ENCODE peak calls at places on chromosomes 2 and 18, in nine cellular contexts. U, J, P, Q, I, C, B, W and R are unnamed samples.
A peak's percentile ranks its signal among the peaks of the same experiment; 100 is the strongest.

GRCh38 chr18:44579028-44579692 is 101.5 kb upstream of the SETBP1 start:
- DNase-seq in B (peak; percentile 6), W (no peak), C (peak; percentile 33), U (peak; percentile 59), P (peak; percentile 78), Q (no peak), I (no peak), J (peak; percentile 76), R (peak; percentile 40)

GRCh38 chr18:75437979-75438378 is 10.5 kb upstream of the SMIM21 start:
- DNase-seq in W (no peak), U (no peak), P (no peak), B (no peak), I (no peak), Q (no peak), J (no peak), C (no peak), R (no peak)

GRCh38 chr2:64457518-64457917 is 3.6 kb downstream of the LGALSL start:
- DNase-seq in W (no peak), I (no peak), B (no peak), J (no peak), P (no peak), Q (no peak), C (no peak), U (no peak), R (no peak)

GRCh38 chr2:132797551-132797950 is 127.5 kb upstream of the LYPD1 start:
- DNase-seq in U (peak; percentile 20), W (no peak), J (peak; percentile 73), I (no peak), Q (no peak), C (no peak), P (no peak), B (no peak), R (no peak)

GRCh38 chr2:72619622-72620021 is 206.2 kb downstream of the EXOC6B start:
- DNase-seq in W (no peak), Q (no peak), B (no peak), I (no peak), J (no peak), U (no peak), C (peak; percentile 27), P (peak; percentile 15), R (no peak)

GRCh38 chr2:85266424-85267041 is 61.3 kb downstream of the TGOLN2 start:
- DNase-seq in P (peak; percentile 94), B (peak; percentile 67), Q (no peak), U (peak; percentile 67), C (peak; percentile 82), I (peak; percentile 37), W (no peak), J (peak; percentile 68), R (peak; percentile 57)

GRCh38 chr2:171566753-171567152 is 44.5 kb downstream of the CYBRD1 start:
- DNase-seq in B (no peak), J (no peak), Q (no peak), I (no peak), U (no peak), C (no peak), P (no peak), W (no peak), R (no peak)

GRCh38 chr2:20452551-20452950 is 5.7 kb downstream of the RHOB start:
- DNase-seq in W (no peak), U (peak; percentile 67), P (peak; percentile 29), C (peak; percentile 46), J (peak; percentile 83), I (no peak), Q (no peak), B (no peak), R (no peak)

GRCh38 chr2:218093879-218094278 is 24.8 kb downstream of the RUFY4 start:
- DNase-seq in P (peak; percentile 53), I (no peak), J (no peak), C (no peak), B (no peak), W (no peak), U (no peak), Q (no peak), R (no peak)

GRCh38 chr2:141068053-141068682 is 1062.6 kb downstream of the LRP1B start:
- DNase-seq in P (no peak), C (no peak), B (no peak), I (no peak), U (no peak), W (no peak), Q (no peak), J (no peak), R (no peak)

GRCh38 chr2:27255187-27255586 is 7.7 kb downstream of the SLC30A3 start:
- DNase-seq in J (no peak), W (no peak), U (no peak), C (no peak), Q (no peak), B (no peak), I (no peak), P (no peak), R (no peak)

GRCh38 chr2:172403881-172404470 is 23.4 kb upstream of the ITGA6 start:
- DNase-seq in W (no peak), P (no peak), I (no peak), Q (no peak), J (no peak), C (no peak), B (no peak), U (no peak), R (no peak)

GRCh38 chr2:202769201-202769600 is 102.4 kb downstream of the ICA1L start:
- DNase-seq in P (no peak), B (no peak), J (no peak), I (no peak), Q (no peak), U (peak; percentile 24), W (no peak), C (no peak), R (no peak)

GRCh38 chr2:45964226-45964841 is 312.9 kb downstream of the PRKCE start:
- DNase-seq in W (no peak), J (peak; percentile 96), P (no peak), B (peak; percentile 72), U (peak; percentile 86), I (peak; percentile 99), C (no peak), Q (peak; percentile 97), R (no peak)

GRCh38 chr18:2847341-2848144 is 737 bp downstream of the EMILIN2 start:
- DNase-seq in Q (no peak), U (peak; percentile 53), B (no peak), J (peak; percentile 68), C (peak; percentile 56), W (no peak), P (peak; percentile 69), I (no peak), R (no peak)

GRCh38 chr2:42659601-42660000 is 91.2 kb downstream of the MTA3 start:
- DNase-seq in W (no peak), U (no peak), C (no peak), P (peak; percentile 44), Q (no peak), J (peak; percentile 6), I (no peak), B (no peak), R (no peak)

GRCh38 chr2:105775809-105776559 is 31.3 kb downstream of the NCK2 start:
- DNase-seq in C (no peak), W (no peak), Q (no peak), P (no peak), B (no peak), I (no peak), J (no peak), U (no peak), R (no peak)

GRCh38 chr2:26840937-26841610 is 6.9 kb upstream of the DPYSL5 start:
- DNase-seq in U (no peak), I (no peak), J (no peak), Q (no peak), C (no peak), P (no peak), B (peak; percentile 48), W (no peak), R (no peak)

GRCh38 chr2:175293776-175294175 is 112.3 kb upstream of the ATP5MC3 start:
- DNase-seq in W (no peak), C (no peak), B (no peak), J (no peak), U (no peak), I (no peak), Q (no peak), P (no peak), R (no peak)

GRCh38 chr18:9712130-9712577 is 4.1 kb downstream of the RAB31 start:
- DNase-seq in J (no peak), I (no peak), B (no peak), C (no peak), U (no peak), Q (no peak), W (no peak), P (no peak), R (no peak)
- H3K4me2 ChIP-seq in J (no peak overlapping the region), I (peak overlapping the region; percentile 13), B (no peak overlapping the region), C (no peak overlapping the region), U (no peak overlapping the region), Q (no peak overlapping the region), W (no peak overlapping the region), P (no peak overlapping the region), R (no peak overlapping the region)

GRCh38 chr18:8778386-8778785 is 73.0 kb downstream of the MTCL1 start:
- DNase-seq in U (no peak), W (no peak), Q (no peak), P (no peak), J (no peak), I (no peak), C (no peak), B (no peak), R (no peak)
- H3K4me2 ChIP-seq in U (no peak overlapping the region), W (no peak overlapping the region), Q (no peak overlapping the region), P (no peak overlapping the region), J (no peak overlapping the region), I (no peak overlapping the region), C (no peak overlapping the region), B (no peak overlapping the region), R (no peak overlapping the region)

GRCh38 chr2:207255565-207255964 is 89.8 kb upstream of the KLF7 start:
- DNase-seq in P (no peak), B (no peak), U (no peak), W (no peak), C (no peak), J (peak; percentile 58), Q (no peak), I (no peak), R (no peak)

GRCh38 chr2:207254526-207255464 is 89.0 kb upstream of the KLF7 start:
- DNase-seq in Q (no peak), J (peak; percentile 82), C (no peak), I (peak; percentile 15), U (peak; percentile 81), P (no peak), B (no peak), W (no peak), R (no peak)

GRCh38 chr2:207252416-207252815 is 86.7 kb upstream of the KLF7 start:
- DNase-seq in P (no peak), U (no peak), B (no peak), Q (no peak), W (no peak), J (no peak), I (no peak), C (no peak), R (no peak)

GRCh38 chr2:207252979-207253640 is 87.4 kb upstream of the KLF7 start:
- DNase-seq in W (no peak), C (no peak), Q (no peak), P (peak; percentile 43), B (no peak), J (peak; percentile 40), I (no peak), U (no peak), R (no peak)

GRCh38 chr2:207253946-207254345 is 88.2 kb upstream of the KLF7 start:
- DNase-seq in U (peak; percentile 67), Q (no peak), W (no peak), B (peak; percentile 21), I (peak; percentile 24), C (no peak), P (no peak), J (peak; percentile 96), R (no peak)
- H3K4me2 ChIP-seq in U (peak overlapping the region; percentile 74), Q (peak overlapping the region; percentile 22), W (no peak overlapping the region), B (peak overlapping the region; percentile 70), I (peak overlapping the region; percentile 53), C (no peak overlapping the region), P (no peak overlapping the region), J (peak overlapping the region; percentile 82), R (no peak overlapping the region)

GRCh38 chr2:44801676-44802408 is 139.7 kb upstream of the SIX3 start:
- DNase-seq in B (no peak), C (peak; percentile 53), U (peak; percentile 14), I (no peak), Q (no peak), J (peak; percentile 10), W (no peak), P (peak; percentile 58), R (no peak)
- H3K4me2 ChIP-seq in B (no peak overlapping the region), C (peak overlapping the region; percentile 83), U (no peak overlapping the region), I (peak overlapping the region; percentile 69), Q (peak overlapping the region; percentile 60), J (no peak overlapping the region), W (peak overlapping the region; percentile 76), P (peak overlapping the region; percentile 95), R (no peak overlapping the region)